ENCODE peak calls at places on chromosomes 3 and 15, in five cellular contexts. J, X, H, K and U are unnamed samples.

GRCh38 chr3:30511524-30512278 is 94.7 kb upstream of the TGFBR2 start:
- DNase-seq in J (no peak), X (no peak), H (no peak), K (peak), U (peak)

GRCh38 chr3:155603302-155603701 is 141.6 kb downstream of the PLCH1 start:
- DNase-seq in J (no peak), X (no peak), H (no peak), K (no peak), U (no peak)

GRCh38 chr15:65414841-65415621 is 7.7 kb downstream of the IGDCC4 start:
- DNase-seq in J (peak), X (peak), H (no peak), K (peak), U (peak)

GRCh38 chr15:64749167-64749566 is 26.2 kb downstream of the RBPMS2 start:
- DNase-seq in J (no peak), X (no peak), H (no peak), K (no peak), U (no peak)

GRCh38 chr3:177194319-177194718 is 3.0 kb downstream of the TBL1XR1 start:
- DNase-seq in J (no peak), X (no peak), H (no peak), K (no peak), U (no peak)

GRCh38 chr3:25567806-25568524 is 96.7 kb downstream of the TOP2B start:
- DNase-seq in J (no peak), X (no peak), H (no peak), K (no peak), U (no peak)

GRCh38 chr3:55485208-55485791 is 1.8 kb downstream of the WNT5A start:
- DNase-seq in J (peak), X (no peak), H (peak), K (peak), U (peak)

GRCh38 chr3:10310578-10310977 is 10.3 kb downstream of the SEC13 start:
- DNase-seq in J (no peak), X (no peak), H (no peak), K (no peak), U (no peak)

GRCh38 chr3:180417241-180417640 is 184.7 kb upstream of the TTC14 start:
- DNase-seq in J (no peak), X (no peak), H (no peak), K (no peak), U (no peak)

GRCh38 chr3:49799761-49800160 is at the start of gene CDHR4:
- DNase-seq in J (no peak), X (no peak), H (no peak), K (peak), U (peak)

GRCh38 chr15:80433836-80434235 is 29.7 kb downstream of the ARNT2 start:
- DNase-seq in J (no peak), X (no peak), H (no peak), K (no peak), U (no peak)

GRCh38 chr3:56889131-56889530 is 87.4 kb upstream of the ARHGEF3 start:
- DNase-seq in J (no peak), X (no peak), H (no peak), K (no peak), U (no peak)

GRCh38 chr15:74889882-74890768 is at the start of gene MPI:
- DNase-seq in J (peak), X (no peak), H (peak), K (peak), U (peak)

GRCh38 chr3:28033059-28033784 is 208.2 kb upstream of the CMC1 start:
- DNase-seq in J (no peak), X (no peak), H (no peak), K (no peak), U (no peak)
- TF ChIP-seq USF2 in J (no peak), X (no peak), H (no peak), K (no peak), U (no peak)

GRCh38 chr15:92393287-92393993 is at the start of gene ST8SIA2:
- DNase-seq in J (peak), X (no peak), H (no peak), K (no peak), U (peak)

GRCh38 chr15:92392966-92393286 is 755 bp upstream of the ST8SIA2 start:
- DNase-seq in J (no peak), X (no peak), H (no peak), K (no peak), U (no peak)

GRCh38 chr15:92393994-92394326 is 279 bp downstream of the ST8SIA2 start:
- DNase-seq in J (peak), X (no peak), H (no peak), K (no peak), U (no peak)

GRCh38 chr15:92392462-92392861 is 1.2 kb upstream of the ST8SIA2 start:
- DNase-seq in J (peak), X (no peak), H (no peak), K (no peak), U (no peak)

GRCh38 chr15:92391640-92392039 is 2.0 kb upstream of the ST8SIA2 start:
- DNase-seq in J (peak), X (no peak), H (no peak), K (peak), U (peak)
- TF ChIP-seq JUN in J (no peak), X (no peak), H (no peak), K (no peak), U (no peak)

GRCh38 chr3:128217702-128218475 is 64.6 kb downstream of the EEFSEC start:
- DNase-seq in J (no peak), X (no peak), H (no peak), K (peak), U (no peak)
- TF ChIP-seq USF2 in J (no peak), X (no peak), H (no peak), K (no peak), U (no peak)

DNA sequence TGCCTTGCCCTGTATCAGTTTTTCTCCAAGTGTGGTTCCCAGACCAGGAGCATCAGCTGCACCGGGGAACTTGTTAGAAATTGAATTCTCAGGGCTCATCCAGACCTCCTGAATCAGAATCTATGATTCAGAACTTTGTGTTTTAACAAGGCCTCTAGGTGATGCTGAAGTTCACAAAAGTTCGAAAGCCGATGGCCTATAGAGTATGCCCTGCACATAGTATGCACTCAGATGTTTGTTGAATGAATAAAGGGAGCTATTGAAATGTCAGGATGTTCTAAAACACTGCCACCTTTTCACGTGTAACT is 666 bp upstream of the LARP6 start:
- DNase-seq in J (no peak), X (no peak), H (no peak), K (no peak), U (no peak)
- TF ChIP-seq JUN in J (no peak), X (no peak), H (no peak), K (no peak), U (no peak)